ENCODE peak calls at places on chromosomes 16 and 17, in eight cellular contexts. One of them, this sample, is unnamed.
A peak's percentile ranks its signal among the peaks of the same experiment; 100 is the strongest.

GRCh38 chr16:86566966-86567700 is 504 bp downstream of the FOXC2 start:
- DNase-seq in adrenal gland: no peak
- DNase-seq in H1: peak; percentile 77
- DNase-seq in BJ: no peak
- DNase-seq in esophagus squamous epithelium: no peak
- DNase-seq in body of pancreas: no peak
- DNase-seq in foreskin fibroblast: peak; percentile 93
- DNase-seq in lung: no peak
- DNase-seq in this sample: peak; percentile 61

GRCh38 chr16:57668630-57669475 is 747 bp downstream of the ADGRG3 start:
- DNase-seq in adrenal gland: no peak
- DNase-seq in H1: no peak
- DNase-seq in BJ: no peak
- DNase-seq in esophagus squamous epithelium: no peak
- DNase-seq in body of pancreas: no peak
- DNase-seq in foreskin fibroblast: no peak
- DNase-seq in lung: no peak
- DNase-seq in this sample: no peak

GRCh38 chr16:60120586-60120985 is 1386.5 kb upstream of the GOT2 start:
- DNase-seq in adrenal gland: no peak
- DNase-seq in H1: no peak
- DNase-seq in BJ: no peak
- DNase-seq in esophagus squamous epithelium: no peak
- DNase-seq in body of pancreas: no peak
- DNase-seq in foreskin fibroblast: no peak
- DNase-seq in lung: no peak
- DNase-seq in this sample: no peak

GRCh38 chr16:1019234-1019933 is 37.8 kb downstream of the SOX8 start:
- DNase-seq in adrenal gland: peak; percentile 66
- DNase-seq in H1: no peak
- DNase-seq in BJ: peak; percentile 26
- DNase-seq in esophagus squamous epithelium: no peak
- DNase-seq in body of pancreas: peak; percentile 53
- DNase-seq in foreskin fibroblast: peak; percentile 91
- DNase-seq in lung: no peak
- DNase-seq in this sample: peak; percentile 3

GRCh38 chr17:61389670-61390478 is 9.8 kb upstream of the TBX2 start:
- DNase-seq in adrenal gland: no peak
- DNase-seq in H1: peak; percentile 92
- DNase-seq in BJ: no peak
- DNase-seq in esophagus squamous epithelium: no peak
- DNase-seq in body of pancreas: peak; percentile 52
- DNase-seq in foreskin fibroblast: peak; percentile 61
- DNase-seq in lung: no peak
- DNase-seq in this sample: no peak

GRCh38 chr17:55496094-55496881 is 15.0 kb downstream of the SMIM36 start:
- DNase-seq in adrenal gland: peak; percentile 64
- DNase-seq in H1: no peak
- DNase-seq in BJ: no peak
- DNase-seq in esophagus squamous epithelium: no peak
- DNase-seq in body of pancreas: peak; percentile 16
- DNase-seq in foreskin fibroblast: peak; percentile 72
- DNase-seq in lung: no peak
- DNase-seq in this sample: peak; percentile 78

GRCh38 chr16:11309895-11310633 is 28.9 kb upstream of the PRM1 start:
- DNase-seq in adrenal gland: no peak
- DNase-seq in H1: no peak
- DNase-seq in BJ: no peak
- DNase-seq in esophagus squamous epithelium: peak; percentile 29
- DNase-seq in body of pancreas: no peak
- DNase-seq in foreskin fibroblast: no peak
- DNase-seq in lung: no peak
- DNase-seq in this sample: no peak

GRCh38 chr17:50111687-50112655 is 16.8 kb downstream of the PDK2 start:
- DNase-seq in adrenal gland: peak; percentile 94
- DNase-seq in H1: peak; percentile 55
- DNase-seq in BJ: no peak
- DNase-seq in esophagus squamous epithelium: no peak
- DNase-seq in body of pancreas: peak; percentile 70
- DNase-seq in foreskin fibroblast: no peak
- DNase-seq in lung: no peak
- DNase-seq in this sample: no peak

GRCh38 chr17:62703269-62703775 is 75.9 kb downstream of the MRC2 start:
- DNase-seq in adrenal gland: peak; percentile 61
- DNase-seq in H1: no peak
- DNase-seq in BJ: no peak
- DNase-seq in esophagus squamous epithelium: no peak
- DNase-seq in body of pancreas: peak; percentile 31
- DNase-seq in foreskin fibroblast: peak; percentile 87
- DNase-seq in lung: no peak
- DNase-seq in this sample: peak; percentile 56

GRCh38 chr16:85123891-85124635 is 11.8 kb upstream of the CIBAR2 start:
- DNase-seq in adrenal gland: peak; percentile 84
- DNase-seq in H1: no peak
- DNase-seq in BJ: peak; percentile 71
- DNase-seq in esophagus squamous epithelium: no peak
- DNase-seq in body of pancreas: peak; percentile 27
- DNase-seq in foreskin fibroblast: peak; percentile 95
- DNase-seq in lung: peak; percentile 49
- DNase-seq in this sample: peak; percentile 84

GRCh38 chr17:28896884-28897768 is at the start of gene FLOT2:
- DNase-seq in adrenal gland: peak; percentile 78
- DNase-seq in H1: peak; percentile 83
- DNase-seq in BJ: no peak
- DNase-seq in esophagus squamous epithelium: no peak
- DNase-seq in body of pancreas: peak; percentile 68
- DNase-seq in foreskin fibroblast: peak; percentile 73
- DNase-seq in lung: peak; percentile 83
- DNase-seq in this sample: peak; percentile 47

GRCh38 chr17:52376137-52376536 is 217.6 kb upstream of the CA10 start:
- DNase-seq in adrenal gland: no peak
- DNase-seq in H1: no peak
- DNase-seq in BJ: no peak
- DNase-seq in esophagus squamous epithelium: no peak
- DNase-seq in body of pancreas: no peak
- DNase-seq in foreskin fibroblast: no peak
- DNase-seq in lung: no peak
- DNase-seq in this sample: no peak

GRCh38 chr17:7930841-7931631 is 710 bp downstream of the TRAPPC1 start:
- DNase-seq in adrenal gland: no peak
- DNase-seq in H1: no peak
- DNase-seq in BJ: no peak
- DNase-seq in esophagus squamous epithelium: no peak
- DNase-seq in body of pancreas: no peak
- DNase-seq in foreskin fibroblast: peak; percentile 23
- DNase-seq in lung: no peak
- DNase-seq in this sample: no peak

GRCh38 chr17:37701424-37702020 is 43.3 kb downstream of the HNF1B start:
- DNase-seq in adrenal gland: peak; percentile 61
- DNase-seq in H1: peak; percentile 85
- DNase-seq in BJ: no peak
- DNase-seq in esophagus squamous epithelium: no peak
- DNase-seq in body of pancreas: peak; percentile 73
- DNase-seq in foreskin fibroblast: peak; percentile 43
- DNase-seq in lung: peak; percentile 61
- DNase-seq in this sample: peak; percentile 18

GRCh38 chr16:11112723-11113348 is 143.2 kb downstream of the SOCS1 start:
- DNase-seq in adrenal gland: peak; percentile 62
- DNase-seq in H1: no peak
- DNase-seq in BJ: no peak
- DNase-seq in esophagus squamous epithelium: no peak
- DNase-seq in body of pancreas: peak; percentile 50
- DNase-seq in foreskin fibroblast: no peak
- DNase-seq in lung: no peak
- DNase-seq in this sample: no peak

GRCh38 chr17:75845058-75845711 is 981 bp upstream of the UNC13D start:
- DNase-seq in adrenal gland: peak; percentile 98
- DNase-seq in H1: peak; percentile 87
- DNase-seq in BJ: no peak
- DNase-seq in esophagus squamous epithelium: no peak
- DNase-seq in body of pancreas: peak; percentile 96
- DNase-seq in foreskin fibroblast: peak; percentile 82
- DNase-seq in lung: peak; percentile 90
- DNase-seq in this sample: peak; percentile 61

GRCh38 chr16:79885320-79885719 is 284.8 kb upstream of the MAF start:
- DNase-seq in adrenal gland: no peak
- DNase-seq in H1: no peak
- DNase-seq in BJ: no peak
- DNase-seq in esophagus squamous epithelium: no peak
- DNase-seq in body of pancreas: no peak
- DNase-seq in foreskin fibroblast: no peak
- DNase-seq in lung: no peak
- DNase-seq in this sample: no peak

GRCh38 chr17:33725675-33726271 is 432.7 kb upstream of the ASIC2 start:
- DNase-seq in adrenal gland: peak; percentile 59
- DNase-seq in H1: peak; percentile 88
- DNase-seq in BJ: no peak
- DNase-seq in esophagus squamous epithelium: no peak
- DNase-seq in body of pancreas: peak; percentile 58
- DNase-seq in foreskin fibroblast: peak; percentile 5
- DNase-seq in lung: peak; percentile 30
- DNase-seq in this sample: peak; percentile 17

GRCh38 chr17:29674270-29674669 is 51.6 kb upstream of the CORO6 start:
- DNase-seq in adrenal gland: no peak
- DNase-seq in H1: no peak
- DNase-seq in BJ: no peak
- DNase-seq in esophagus squamous epithelium: no peak
- DNase-seq in body of pancreas: no peak
- DNase-seq in foreskin fibroblast: no peak
- DNase-seq in lung: no peak
- DNase-seq in this sample: no peak

GRCh38 chr17:82113422-82113821 is 15.4 kb upstream of the FASN start:
- DNase-seq in adrenal gland: no peak
- DNase-seq in H1: no peak
- DNase-seq in BJ: no peak
- DNase-seq in esophagus squamous epithelium: no peak
- DNase-seq in body of pancreas: no peak
- DNase-seq in foreskin fibroblast: no peak
- DNase-seq in lung: no peak
- DNase-seq in this sample: no peak

GRCh38 chr16:71426880-71427615 is 14.8 kb downstream of the TLE7 start:
- DNase-seq in adrenal gland: no peak
- DNase-seq in H1: no peak
- DNase-seq in BJ: no peak
- DNase-seq in esophagus squamous epithelium: no peak
- DNase-seq in body of pancreas: no peak
- DNase-seq in foreskin fibroblast: no peak
- DNase-seq in lung: no peak
- DNase-seq in this sample: no peak
- TF ChIP-seq CTCF in adrenal gland: no peak
- TF ChIP-seq CTCF in H1: no peak
- TF ChIP-seq CTCF in BJ: no peak
- TF ChIP-seq CTCF in esophagus squamous epithelium: no peak
- TF ChIP-seq CTCF in body of pancreas: no peak
- TF ChIP-seq CTCF in foreskin fibroblast: no peak
- TF ChIP-seq CTCF in lung: no peak
- TF ChIP-seq CTCF in this sample: no peak

GRCh38 chr16:50473375-50473945 is 74.7 kb upstream of the NKD1 start:
- DNase-seq in adrenal gland: no peak
- DNase-seq in H1: no peak
- DNase-seq in BJ: no peak
- DNase-seq in esophagus squamous epithelium: no peak
- DNase-seq in body of pancreas: no peak
- DNase-seq in foreskin fibroblast: no peak
- DNase-seq in lung: no peak
- DNase-seq in this sample: no peak

GRCh38 chr16:50474138-50474537 is 74.1 kb upstream of the NKD1 start:
- DNase-seq in adrenal gland: no peak
- DNase-seq in H1: no peak
- DNase-seq in BJ: no peak
- DNase-seq in esophagus squamous epithelium: no peak
- DNase-seq in body of pancreas: no peak
- DNase-seq in foreskin fibroblast: no peak
- DNase-seq in lung: no peak
- DNase-seq in this sample: no peak

GRCh38 chr16:50472472-50472871 is 75.7 kb upstream of the NKD1 start:
- DNase-seq in adrenal gland: no peak
- DNase-seq in H1: no peak
- DNase-seq in BJ: no peak
- DNase-seq in esophagus squamous epithelium: no peak
- DNase-seq in body of pancreas: no peak
- DNase-seq in foreskin fibroblast: no peak
- DNase-seq in lung: no peak
- DNase-seq in this sample: no peak

GRCh38 chr16:50476486-50477260 is 71.5 kb upstream of the NKD1 start:
- DNase-seq in adrenal gland: no peak
- DNase-seq in H1: no peak
- DNase-seq in BJ: no peak
- DNase-seq in esophagus squamous epithelium: no peak
- DNase-seq in body of pancreas: no peak
- DNase-seq in foreskin fibroblast: no peak
- DNase-seq in lung: no peak
- DNase-seq in this sample: no peak

GRCh38 chr16:50475170-50475569 is 73.0 kb upstream of the NKD1 start:
- DNase-seq in adrenal gland: no peak
- DNase-seq in H1: no peak
- DNase-seq in BJ: no peak
- DNase-seq in esophagus squamous epithelium: no peak
- DNase-seq in body of pancreas: no peak
- DNase-seq in foreskin fibroblast: no peak
- DNase-seq in lung: no peak
- DNase-seq in this sample: no peak
- H3K4me3 ChIP-seq in adrenal gland: no peak overlapping the region
- H3K4me3 ChIP-seq in H1: no peak overlapping the region
- H3K4me3 ChIP-seq in BJ: no peak overlapping the region
- H3K4me3 ChIP-seq in esophagus squamous epithelium: no peak overlapping the region
- H3K4me3 ChIP-seq in body of pancreas: no peak overlapping the region
- H3K4me3 ChIP-seq in foreskin fibroblast: no peak overlapping the region
- H3K4me3 ChIP-seq in lung: no peak overlapping the region
- H3K4me3 ChIP-seq in this sample: no peak overlapping the region

GRCh38 chr16:3485821-3486505 is 9.3 kb downstream of the C16orf90 start:
- DNase-seq in adrenal gland: no peak
- DNase-seq in H1: no peak
- DNase-seq in BJ: no peak
- DNase-seq in esophagus squamous epithelium: no peak
- DNase-seq in body of pancreas: no peak
- DNase-seq in foreskin fibroblast: no peak
- DNase-seq in lung: no peak
- DNase-seq in this sample: no peak
- TF ChIP-seq CTCF in adrenal gland: no peak
- TF ChIP-seq CTCF in H1: peak; percentile 51
- TF ChIP-seq CTCF in BJ: peak; percentile 1
- TF ChIP-seq CTCF in esophagus squamous epithelium: no peak
- TF ChIP-seq CTCF in body of pancreas: no peak
- TF ChIP-seq CTCF in foreskin fibroblast: no peak
- TF ChIP-seq CTCF in lung: no peak
- TF ChIP-seq CTCF in this sample: no peak

DNA sequence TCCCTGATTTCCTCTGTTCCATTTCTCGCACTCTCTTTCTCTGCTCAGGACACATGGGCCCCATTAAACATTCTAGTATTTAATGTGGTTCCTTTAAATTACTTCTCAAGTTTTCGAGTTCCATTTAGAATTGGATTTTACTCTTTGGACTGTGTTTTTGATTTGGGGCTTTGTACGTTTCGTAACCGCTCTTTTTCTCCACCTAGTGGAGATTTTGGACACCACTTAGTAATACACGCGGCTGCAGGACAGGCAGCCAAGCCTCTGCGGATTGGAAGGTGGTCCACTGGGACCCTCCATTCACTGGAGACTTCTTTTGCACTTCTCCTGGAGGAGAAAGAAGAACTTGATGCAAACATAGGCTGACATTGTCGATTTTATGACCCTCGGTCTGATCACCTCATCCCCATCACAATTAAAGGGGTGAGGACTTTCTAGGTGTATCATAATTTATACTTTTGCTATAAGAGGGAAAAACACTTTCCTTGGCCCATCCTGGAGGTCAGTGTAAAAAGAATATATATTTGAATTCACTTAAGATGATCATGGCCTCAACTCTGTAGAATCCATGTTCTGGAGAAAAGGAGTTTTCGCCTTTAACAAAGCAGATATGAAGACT is 85.8 kb downstream of the NOG start:
- DNase-seq in adrenal gland: no peak
- DNase-seq in H1: no peak
- DNase-seq in BJ: no peak
- DNase-seq in esophagus squamous epithelium: no peak
- DNase-seq in body of pancreas: no peak
- DNase-seq in foreskin fibroblast: peak; percentile 69
- DNase-seq in lung: no peak
- DNase-seq in this sample: peak; percentile 47
- H3K4me3 ChIP-seq in adrenal gland: peak overlapping the region; percentile 31
- H3K4me3 ChIP-seq in H1: peak overlapping the region; percentile 65
- H3K4me3 ChIP-seq in BJ: no peak overlapping the region
- H3K4me3 ChIP-seq in esophagus squamous epithelium: peak overlapping the region; percentile 27
- H3K4me3 ChIP-seq in body of pancreas: no peak overlapping the region
- H3K4me3 ChIP-seq in foreskin fibroblast: peak overlapping the region; percentile 25
- H3K4me3 ChIP-seq in lung: no peak overlapping the region
- H3K4me3 ChIP-seq in this sample: peak overlapping the region; percentile 19

This sample was measured in fibroblast of mammary gland.